ENCODE peak calls at places on chromosomes 5 and 9, in five cellular contexts. T, U, W, N and V are unnamed samples.

GRCh38 chr9:88746029-88746743 is 211.2 kb downstream of the NXNL2 start:
- DNase-seq in T (peak; percentile 97), U (peak; percentile 72), W (peak; percentile 94), N (no peak), V (no peak)

GRCh38 chr9:33273972-33274328 is 9.1 kb downstream of the CHMP5 start:
- DNase-seq in T (no peak), U (no peak), W (no peak), N (no peak), V (no peak)

GRCh38 chr5:60700347-60700815 is 415 bp upstream of the DEPDC1B start:
- DNase-seq in T (peak; percentile 30), U (no peak), W (no peak), N (no peak), V (peak; percentile 17)

GRCh38 chr5:863244-863805 is 12.5 kb upstream of the ZDHHC11 start:
- DNase-seq in T (no peak), U (no peak), W (no peak), N (no peak), V (no peak)

GRCh38 chr5:93891491-93892480 is 150.4 kb upstream of the POU5F2 start:
- DNase-seq in T (no peak), U (no peak), W (no peak), N (no peak), V (no peak)

GRCh38 chr5:54090495-54091084 is 219.8 kb downstream of the ARL15 start:
- DNase-seq in T (peak; percentile 72), U (no peak), W (peak; percentile 89), N (no peak), V (no peak)

GRCh38 chr5:78269088-78269703 is 25.3 kb downstream of the AP3B1 start:
- DNase-seq in T (peak; percentile 40), U (no peak), W (peak; percentile 27), N (no peak), V (peak; percentile 4)

GRCh38 chr5:139757727-139758509 is 37.7 kb upstream of the PSD2 start:
- DNase-seq in T (no peak), U (no peak), W (no peak), N (no peak), V (no peak)

GRCh38 chr5:134371834-134372340 is 518 bp downstream of the UBE2B start:
- DNase-seq in T (peak; percentile 51), U (peak; percentile 80), W (peak; percentile 43), N (peak; percentile 78), V (peak; percentile 59)

GRCh38 chr5:143002459-143003327 is 232.5 kb downstream of the ARHGAP26 start:
- DNase-seq in T (peak; percentile 96), U (no peak), W (peak; percentile 98), N (no peak), V (peak; percentile 96)

GRCh38 chr5:79170661-79171060 is 59.1 kb downstream of the BHMT start:
- DNase-seq in T (no peak), U (no peak), W (no peak), N (no peak), V (no peak)

GRCh38 chr9:14710804-14711203 is 11.7 kb downstream of the CER1 start:
- DNase-seq in T (peak; percentile 15), U (no peak), W (peak; percentile 56), N (no peak), V (no peak)

GRCh38 chr9:23587433-23587832 is 238.6 kb downstream of the ELAVL2 start:
- DNase-seq in T (no peak), U (no peak), W (no peak), N (peak; percentile 53), V (no peak)

GRCh38 chr9:21081999-21082398 is 4.3 kb upstream of the IFNB1 start:
- DNase-seq in T (no peak), U (no peak), W (no peak), N (no peak), V (no peak)

GRCh38 chr5:57407391-57407790 is 75.2 kb downstream of the ACTBL2 start:
- DNase-seq in T (no peak), U (no peak), W (no peak), N (no peak), V (no peak)

GRCh38 chr9:72958485-72959266 is 5.8 kb upstream of the ALDH1A1 start:
- DNase-seq in T (no peak), U (no peak), W (no peak), N (no peak), V (no peak)

GRCh38 chr9:121133104-121133816 is 58.5 kb downstream of the CNTRL start:
- DNase-seq in T (no peak), U (peak; percentile 55), W (no peak), N (peak; percentile 63), V (peak; percentile 22)

GRCh38 chr5:171395042-171395441 is 7.4 kb downstream of the NPM1 start:
- DNase-seq in T (no peak), U (no peak), W (no peak), N (no peak), V (no peak)

GRCh38 chr5:171390883-171391677 is 3.4 kb downstream of the NPM1 start:
- DNase-seq in T (no peak), U (no peak), W (no peak), N (no peak), V (no peak)

GRCh38 chr5:171388816-171389168 is 1.1 kb downstream of the NPM1 start:
- DNase-seq in T (no peak), U (no peak), W (no peak), N (no peak), V (peak; percentile 56)

GRCh38 chr5:171391996-171392577 is 4.4 kb downstream of the NPM1 start:
- DNase-seq in T (no peak), U (no peak), W (no peak), N (no peak), V (no peak)

DNA sequence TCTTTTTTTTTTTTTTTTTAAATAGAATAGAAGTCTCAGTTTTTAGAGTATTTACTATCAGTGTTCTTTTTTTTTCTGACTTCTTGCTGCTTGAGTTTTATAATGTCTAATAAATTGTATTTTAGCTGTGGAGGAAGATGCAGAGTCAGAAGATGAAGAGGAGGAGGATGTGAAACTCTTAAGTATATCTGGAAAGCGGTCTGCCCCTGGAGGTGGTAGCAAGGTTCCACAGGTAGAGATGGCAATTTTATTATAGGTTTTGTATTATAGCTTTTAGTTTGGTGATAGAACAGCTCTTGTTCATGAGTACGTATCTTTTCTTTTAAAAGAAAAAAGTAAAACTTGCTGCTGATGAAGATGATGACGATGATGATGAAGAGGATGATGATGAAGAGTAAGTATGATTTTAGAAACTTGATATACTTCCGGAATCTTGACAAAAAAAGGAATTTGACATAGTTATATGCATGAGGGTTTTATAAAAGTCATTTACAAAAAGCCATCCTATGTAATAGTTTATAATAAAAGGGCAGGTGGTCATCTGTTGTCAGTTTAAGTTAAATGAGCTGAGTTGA is 5.0 kb downstream of the NPM1 start:
- DNase-seq in T (no peak), U (no peak), W (no peak), N (no peak), V (no peak)
- TF ChIP-seq CTCF in T (no peak), U (no peak), W (no peak), N (no peak), V (no peak)

GRCh38 chr5:112848116-112848811 is 12.8 kb upstream of the SRP19 start:
- DNase-seq in T (peak; percentile 85), U (peak; percentile 67), W (peak; percentile 79), N (no peak), V (peak; percentile 80)

GRCh38 chr5:112849912-112850311 is 11.2 kb upstream of the SRP19 start:
- DNase-seq in T (no peak), U (no peak), W (no peak), N (no peak), V (no peak)

GRCh38 chr5:112844489-112844888 is 16.6 kb upstream of the SRP19 start:
- DNase-seq in T (no peak), U (no peak), W (no peak), N (no peak), V (no peak)

GRCh38 chr5:112846556-112846955 is 14.5 kb upstream of the SRP19 start:
- DNase-seq in T (no peak), U (no peak), W (no peak), N (no peak), V (no peak)

GRCh38 chr5:112847306-112847705 is 13.8 kb upstream of the SRP19 start:
- DNase-seq in T (no peak), U (no peak), W (no peak), N (no peak), V (no peak)
- H3K4me3 ChIP-seq in T (no peak overlapping the region), U (no peak overlapping the region), W (no peak overlapping the region), N (no peak overlapping the region), V (no peak overlapping the region)

GRCh38 chr5:50727845-50728244 is 61.4 kb downstream of the PARP8 start:
- DNase-seq in T (no peak), U (no peak), W (no peak), N (no peak), V (no peak)

GRCh38 chr5:50730336-50730735 is 63.9 kb downstream of the PARP8 start:
- DNase-seq in T (no peak), U (no peak), W (no peak), N (no peak), V (no peak)

GRCh38 chr5:50738864-50739263 is 72.4 kb downstream of the PARP8 start:
- DNase-seq in T (no peak), U (no peak), W (no peak), N (no peak), V (no peak)

GRCh38 chr5:50733737-50734136 is 67.3 kb downstream of the PARP8 start:
- DNase-seq in T (no peak), U (no peak), W (no peak), N (no peak), V (no peak)
- TF ChIP-seq CTCF in T (no peak), U (no peak), W (no peak), N (no peak), V (no peak)

DNA sequence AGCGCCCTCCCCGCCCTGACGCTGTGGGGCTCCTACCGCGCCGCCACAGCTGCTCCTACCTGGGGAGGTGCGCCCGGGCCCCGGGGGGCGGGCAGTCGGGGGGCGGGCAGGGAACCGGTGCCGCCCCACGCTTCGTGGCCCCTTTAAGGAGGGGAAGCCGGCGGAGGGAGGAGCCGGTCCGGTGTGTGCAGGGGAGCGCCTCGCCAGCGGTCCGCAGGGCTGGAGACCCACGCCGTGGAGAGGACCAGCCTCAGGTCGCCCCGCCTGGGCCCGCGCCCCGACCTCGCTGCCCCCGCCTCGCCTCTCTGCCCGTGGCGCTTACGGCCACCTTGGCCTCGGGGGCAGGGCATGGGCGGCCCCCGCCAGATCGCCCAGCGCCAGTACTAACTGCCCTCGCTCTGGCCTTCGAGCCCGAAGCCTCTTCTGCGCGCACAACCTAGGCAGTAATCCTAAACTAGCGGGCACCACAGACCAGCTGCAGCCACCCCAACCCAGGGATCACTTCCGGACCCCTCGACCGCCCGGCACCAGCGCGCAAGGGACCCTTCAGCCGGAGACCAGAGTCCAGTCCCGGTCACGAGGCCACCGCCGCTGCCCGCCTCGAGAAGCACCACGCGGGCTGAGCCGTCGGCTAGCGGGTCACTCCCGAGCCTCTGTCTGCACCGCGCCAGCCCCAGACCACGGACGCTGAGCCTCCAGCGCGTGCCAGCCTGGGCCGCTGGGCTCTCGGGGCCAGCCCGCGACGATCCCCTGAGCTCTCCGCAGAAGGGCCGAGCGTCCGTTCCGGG is at the start of gene FOXE1:
- DNase-seq in T (no peak), U (no peak), W (no peak), N (peak; percentile 65), V (no peak)
- H3K4me3 ChIP-seq in T (peak within 1 kb of the TSS; percentile 28), U (peak within 1 kb of the TSS; percentile 20), W (peak within 1 kb of the TSS; percentile 35), N (peak within 1 kb of the TSS; percentile 48), V (no peak within 1 kb of the TSS)

GRCh38 chr9:71733176-71733575 is 35.1 kb downstream of the CEMIP2 start:
- DNase-seq in T (no peak), U (no peak), W (no peak), N (no peak), V (no peak)

GRCh38 chr9:71734953-71735352 is 33.4 kb downstream of the CEMIP2 start:
- DNase-seq in T (peak; percentile 21), U (no peak), W (no peak), N (no peak), V (no peak)

GRCh38 chr9:71726723-71727122 is 41.6 kb downstream of the CEMIP2 start:
- DNase-seq in T (no peak), U (no peak), W (no peak), N (no peak), V (no peak)

GRCh38 chr9:71725590-71726338 is 42.5 kb downstream of the CEMIP2 start:
- DNase-seq in T (peak; percentile 40), U (peak; percentile 49), W (peak; percentile 45), N (no peak), V (no peak)

GRCh38 chr9:71729816-71730526 is 38.3 kb downstream of the CEMIP2 start:
- DNase-seq in T (no peak), U (no peak), W (no peak), N (no peak), V (no peak)
- TF ChIP-seq CTCF in T (no peak), U (no peak), W (no peak), N (no peak), V (no peak)